ENCODE peak calls at places on chromosomes 7 and 10, in four cellular contexts. M, W, Z and A are unnamed samples.

GRCh38 chr7:148253629-148254028 is 336.9 kb upstream of the C7orf33 start:
- DNase-seq in M (no peak), Z (no peak), W (no peak), A (no peak)

GRCh38 chr7:72709909-72710308 is 118.1 kb downstream of the TYW1B start:
- DNase-seq in W (no peak), M (no peak), Z (no peak), A (no peak)

GRCh38 chr10:80204801-80205477 is 398 bp downstream of the ANXA11 start:
- DNase-seq in Z (peak; percentile 33), M (no peak), W (peak; percentile 48), A (no peak)

GRCh38 chr7:29190349-29191045 is 4.1 kb upstream of the CHN2 start:
- DNase-seq in Z (no peak), M (no peak), W (no peak), A (no peak)

GRCh38 chr10:48414160-48414559 is 107.7 kb downstream of the MAPK8 start:
- DNase-seq in Z (no peak), W (no peak), M (no peak), A (no peak)

GRCh38 chr10:43846187-43846680 is 197.6 kb upstream of the ZNF32 start:
- DNase-seq in M (peak; percentile 88), Z (no peak), W (no peak), A (no peak)

GRCh38 chr10:49606981-49607535 is 3.1 kb upstream of the SLC18A3 start:
- DNase-seq in W (peak; percentile 39), M (peak; percentile 51), Z (peak; percentile 91), A (no peak)

GRCh38 chr7:36863901-36864701 is 139.8 kb upstream of the AOAH start:
- DNase-seq in W (no peak), M (no peak), Z (no peak), A (no peak)

GRCh38 chr7:48045205-48045765 is 9.9 kb downstream of the C7orf57 start:
- DNase-seq in M (no peak), W (no peak), Z (no peak), A (no peak)

GRCh38 chr10:87605656-87606308 is 53.9 kb upstream of the PAPSS2 start:
- DNase-seq in Z (no peak), W (no peak), M (no peak), A (no peak)

GRCh38 chr7:43242628-43243255 is 130.3 kb downstream of the HECW1 start:
- DNase-seq in Z (no peak), W (no peak), M (peak; percentile 17), A (no peak)

GRCh38 chr7:102973096-102973802 is 60.4 kb downstream of the LRRC17 start:
- DNase-seq in W (no peak), M (peak; percentile 61), Z (no peak), A (no peak)

GRCh38 chr7:2399848-2400587 is 3.4 kb upstream of the CHST12 start:
- DNase-seq in Z (no peak), W (peak; percentile 86), M (peak; percentile 87), A (no peak)

GRCh38 chr7:110591341-110591740 is 499.6 kb upstream of the LRRN3 start:
- DNase-seq in W (no peak), M (no peak), Z (no peak), A (no peak)

GRCh38 chr7:87941138-87941537 is 7.1 kb downstream of the ADAM22 start:
- DNase-seq in Z (no peak), W (no peak), M (no peak), A (no peak)

GRCh38 chr7:12456506-12456905 is 52.8 kb upstream of the VWDE start:
- DNase-seq in Z (no peak), M (no peak), W (no peak), A (no peak)

GRCh38 chr7:47480576-47481538 is 101.1 kb downstream of the TNS3 start:
- DNase-seq in W (no peak), M (no peak), Z (no peak), A (no peak)

GRCh38 chr7:102304668-102305067 is 18.0 kb downstream of the SH2B2 start:
- DNase-seq in M (no peak), W (no peak), Z (peak; percentile 40), A (no peak)

GRCh38 chr7:78018541-78019456 is 220.2 kb downstream of the PHTF2 start:
- DNase-seq in Z (no peak), M (peak; percentile 80), W (no peak), A (peak; percentile 39)

GRCh38 chr10:121088524-121088923 is 237.4 kb downstream of the WDR11 start:
- DNase-seq in Z (peak; percentile 49), M (no peak), W (no peak), A (peak; percentile 64)

GRCh38 chr7:99898836-99899235 is 20.5 kb downstream of the TRIM4 start:
- DNase-seq in W (no peak), M (no peak), Z (no peak), A (no peak)

GRCh38 chr7:27435461-27435860 is 192.9 kb downstream of the EVX1 start:
- DNase-seq in Z (no peak), W (no peak), M (peak; percentile 61), A (no peak)

GRCh38 chr10:14975672-14976273 is 16.6 kb downstream of the MEIG1 start:
- DNase-seq in Z (no peak), W (no peak), M (peak; percentile 6), A (no peak)

GRCh38 chr7:16670021-16670420 is 24.0 kb downstream of the BZW2 start:
- DNase-seq in Z (no peak), W (no peak), M (peak; percentile 77), A (no peak)

GRCh38 chr10:21053953-21054352 is 156.8 kb upstream of the NEBL start:
- DNase-seq in W (no peak), M (no peak), Z (no peak), A (no peak)

GRCh38 chr10:112218960-112219359 is 35.4 kb upstream of the GPAM start:
- DNase-seq in Z (no peak), W (no peak), M (no peak), A (no peak)

GRCh38 chr10:46291817-46292572 is 5.2 kb downstream of the ANTXRL start:
- DNase-seq in W (no peak), Z (no peak), M (no peak), A (peak; percentile 12)

DNA sequence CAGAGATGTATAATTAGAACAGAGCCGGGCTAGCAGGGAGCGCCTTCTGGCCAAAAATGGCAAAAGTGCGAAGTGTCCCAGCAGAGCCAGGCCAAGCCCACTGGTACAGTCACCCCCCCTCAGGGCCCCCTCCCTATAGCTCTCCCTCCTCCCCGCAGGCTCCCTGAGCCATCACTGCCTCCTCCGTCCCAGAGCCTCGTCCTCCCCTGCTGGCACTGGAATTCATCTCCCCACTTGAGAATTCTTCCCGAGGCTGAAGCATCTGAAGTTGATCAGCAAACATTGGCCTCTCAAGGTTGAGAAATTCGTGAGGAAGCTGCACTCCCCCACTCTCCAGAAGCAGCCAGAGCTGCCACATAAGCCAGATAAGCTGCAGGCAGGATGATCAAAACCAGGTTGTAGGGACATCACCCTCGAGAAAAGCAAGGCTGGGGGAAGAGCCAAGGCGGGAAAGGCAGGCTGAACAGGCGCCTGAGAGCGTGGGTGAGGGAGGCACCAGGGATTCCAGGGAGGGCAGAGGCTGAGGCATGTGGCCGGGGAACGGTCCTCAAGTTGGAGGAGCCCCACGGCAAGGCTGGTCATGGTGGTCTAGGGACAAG is 23.4 kb downstream of the CAMK2G start:
- DNase-seq in W (no peak), M (peak; percentile 87), Z (no peak), A (no peak)
- TF ChIP-seq CTCF in W (no peak), M (no peak), Z (no peak), A (no peak)

GRCh38 chr10:27792191-27792590 is 46.6 kb upstream of the MKX start:
- DNase-seq in Z (no peak), M (peak; percentile 8), W (no peak), A (no peak)

GRCh38 chr10:27799046-27799445 is 53.4 kb upstream of the MKX start:
- DNase-seq in W (no peak), M (no peak), Z (no peak), A (no peak)

DNA sequence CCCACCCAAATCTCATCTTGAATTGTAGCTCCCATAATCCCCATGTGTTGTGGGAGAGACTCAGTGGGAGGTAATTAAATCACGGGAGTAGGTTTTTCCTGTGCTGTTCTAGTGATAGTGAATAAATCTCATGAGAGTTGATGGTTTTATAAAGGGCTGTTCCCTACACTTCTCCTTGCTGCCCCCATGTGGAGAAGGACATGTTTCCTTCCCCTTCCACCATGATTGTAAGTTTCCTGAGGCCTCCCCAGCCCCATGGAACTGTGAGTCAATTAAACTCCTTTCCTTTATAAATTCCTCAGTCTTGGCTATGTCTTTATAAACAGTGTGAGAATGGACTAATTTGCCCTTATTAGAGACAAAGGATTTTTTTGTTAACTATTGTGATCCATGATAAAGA is 48.5 kb upstream of the MKX start:
- DNase-seq in M (peak; percentile 33), W (no peak), Z (no peak), A (no peak)
- TF ChIP-seq CTCF in M (peak; percentile 32), W (no peak), Z (no peak), A (no peak)

DNA sequence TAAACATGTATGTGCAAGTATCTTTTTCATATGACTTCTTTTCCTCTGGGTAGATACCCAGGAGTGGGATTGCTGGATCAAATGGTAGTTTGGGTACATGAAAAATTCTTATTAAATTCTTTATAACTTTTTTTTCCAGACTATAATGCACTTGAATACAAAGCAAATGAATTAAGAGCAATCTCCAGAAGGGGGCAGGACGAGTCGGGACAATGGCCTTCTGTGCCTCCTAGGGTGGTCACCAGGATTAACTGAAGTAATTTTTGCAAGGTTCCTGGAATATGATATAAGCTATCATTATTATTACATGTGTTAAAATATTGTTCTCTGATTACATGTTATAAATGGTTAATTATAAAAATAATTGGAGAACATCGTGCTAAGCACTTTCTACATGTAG is 127.2 kb downstream of the PPP1R17 start:
- DNase-seq in M (peak; percentile 24), Z (peak; percentile 8), W (no peak), A (peak; percentile 19)
- TF ChIP-seq CTCF in M (peak; percentile 3), Z (no peak), W (no peak), A (no peak)

DNA sequence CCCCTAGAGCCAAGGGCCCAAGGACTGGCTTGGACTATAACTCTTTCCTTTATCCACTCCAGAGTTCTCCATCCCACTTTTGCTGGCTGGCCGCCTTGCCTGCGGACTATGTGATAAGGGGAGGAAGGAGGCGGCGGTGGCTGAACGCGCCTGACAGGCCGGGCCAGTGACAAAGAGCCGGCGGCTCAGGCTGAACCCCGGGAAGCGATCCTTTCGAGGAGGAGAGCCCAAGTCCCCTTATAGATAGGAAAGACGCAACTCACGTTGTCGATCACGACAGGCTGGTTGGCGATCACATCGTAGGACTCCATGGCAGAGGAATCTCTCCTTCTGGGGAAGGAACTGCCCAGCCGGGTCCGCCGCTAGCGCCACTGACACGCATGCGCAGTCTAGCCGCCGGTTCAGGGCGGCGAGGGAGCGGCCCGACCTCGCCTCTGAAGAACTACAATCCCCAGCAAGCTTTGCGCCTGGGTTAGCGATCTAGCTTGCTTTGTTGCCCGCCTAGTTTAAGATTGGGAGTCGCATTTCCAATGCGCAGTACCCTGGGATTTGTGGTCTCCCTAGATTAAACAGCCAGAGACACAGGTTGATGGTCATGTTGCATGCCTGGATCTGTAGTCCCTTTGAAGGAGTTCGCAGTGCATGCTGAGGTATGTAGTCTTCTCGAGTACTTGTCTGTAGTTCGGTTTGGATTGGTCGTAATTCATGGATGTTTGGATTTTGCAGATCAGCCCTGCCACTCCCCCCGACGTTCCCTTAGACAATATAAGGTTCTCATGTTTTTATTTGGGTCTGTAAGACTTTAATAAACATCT is at the start of gene ACTR1A:
- DNase-seq in Z (peak; percentile 95), M (peak; percentile 100), W (peak; percentile 97), A (peak; percentile 97)
- TF ChIP-seq CTCF in Z (no peak), M (no peak), W (no peak), A (no peak)